ENCODE peak calls at places on chromosomes 7 and 10, in eight cellular contexts. One of them, this sample, is unnamed.

GRCh38 chr7:130650616-130651015 is 17.9 kb downstream of the COPG2 start:
- DNase-seq in activated CD8-positive, alpha-beta T cell treated with anti-CD3 and anti-CD28 coated beads for 36 hours: no peak
- DNase-seq in hippocampal formation: no peak
- DNase-seq in Ammon's horn: no peak
- DNase-seq in WTC11: no peak
- DNase-seq in A172: no peak
- DNase-seq in GM19239: no peak
- DNase-seq in central memory CD4-positive, alpha-beta T cell: no peak
- DNase-seq in this sample: no peak

GRCh38 chr10:101106351-101106750 is 24.7 kb upstream of the TLX1 start:
- DNase-seq in GM19239: no peak
- DNase-seq in A172: no peak
- DNase-seq in central memory CD4-positive, alpha-beta T cell: no peak
- DNase-seq in Ammon's horn: no peak
- DNase-seq in WTC11: no peak
- DNase-seq in hippocampal formation: no peak
- DNase-seq in activated CD8-positive, alpha-beta T cell treated with anti-CD3 and anti-CD28 coated beads for 36 hours: no peak
- DNase-seq in this sample: no peak

GRCh38 chr7:85600425-85600824 is 413.6 kb upstream of the SEMA3D start:
- DNase-seq in Ammon's horn: no peak
- DNase-seq in A172: no peak
- DNase-seq in activated CD8-positive, alpha-beta T cell treated with anti-CD3 and anti-CD28 coated beads for 36 hours: no peak
- DNase-seq in hippocampal formation: no peak
- DNase-seq in central memory CD4-positive, alpha-beta T cell: no peak
- DNase-seq in WTC11: no peak
- DNase-seq in GM19239: no peak
- DNase-seq in this sample: no peak

GRCh38 chr10:72022228-72022627 is 58.0 kb downstream of the CHST3 start:
- DNase-seq in hippocampal formation: no peak
- DNase-seq in WTC11: no peak
- DNase-seq in GM19239: no peak
- DNase-seq in Ammon's horn: no peak
- DNase-seq in A172: no peak
- DNase-seq in central memory CD4-positive, alpha-beta T cell: no peak
- DNase-seq in activated CD8-positive, alpha-beta T cell treated with anti-CD3 and anti-CD28 coated beads for 36 hours: no peak
- DNase-seq in this sample: no peak

GRCh38 chr7:877312-878232 is 1.2 kb downstream of the GET4 start:
- DNase-seq in GM19239: no peak
- DNase-seq in hippocampal formation: no peak
- DNase-seq in Ammon's horn: no peak
- DNase-seq in activated CD8-positive, alpha-beta T cell treated with anti-CD3 and anti-CD28 coated beads for 36 hours: no peak
- DNase-seq in A172: no peak
- DNase-seq in WTC11: no peak
- DNase-seq in central memory CD4-positive, alpha-beta T cell: no peak
- DNase-seq in this sample: no peak

GRCh38 chr10:9302142-9302746 is 1247.8 kb downstream of the GATA3 start:
- DNase-seq in hippocampal formation: peak; percentile 63
- DNase-seq in central memory CD4-positive, alpha-beta T cell: peak; percentile 33
- DNase-seq in Ammon's horn: peak; percentile 69
- DNase-seq in WTC11: no peak
- DNase-seq in activated CD8-positive, alpha-beta T cell treated with anti-CD3 and anti-CD28 coated beads for 36 hours: peak; percentile 19
- DNase-seq in GM19239: no peak
- DNase-seq in A172: peak; percentile 46
- DNase-seq in this sample: peak; percentile 11

GRCh38 chr7:152966189-152966588 is 206.6 kb downstream of the ACTR3B start:
- DNase-seq in central memory CD4-positive, alpha-beta T cell: no peak
- DNase-seq in A172: no peak
- DNase-seq in hippocampal formation: no peak
- DNase-seq in WTC11: no peak
- DNase-seq in GM19239: no peak
- DNase-seq in activated CD8-positive, alpha-beta T cell treated with anti-CD3 and anti-CD28 coated beads for 36 hours: no peak
- DNase-seq in Ammon's horn: no peak
- DNase-seq in this sample: no peak

GRCh38 chr10:29621161-29621560 is 13.6 kb downstream of the SVIL start:
- DNase-seq in A172: peak; percentile 62
- DNase-seq in central memory CD4-positive, alpha-beta T cell: no peak
- DNase-seq in WTC11: peak; percentile 49
- DNase-seq in Ammon's horn: no peak
- DNase-seq in activated CD8-positive, alpha-beta T cell treated with anti-CD3 and anti-CD28 coated beads for 36 hours: no peak
- DNase-seq in hippocampal formation: no peak
- DNase-seq in GM19239: no peak
- DNase-seq in this sample: peak; percentile 59

GRCh38 chr10:101089520-101090299 is 27.9 kb downstream of the KAZALD1 start:
- DNase-seq in hippocampal formation: no peak
- DNase-seq in GM19239: no peak
- DNase-seq in activated CD8-positive, alpha-beta T cell treated with anti-CD3 and anti-CD28 coated beads for 36 hours: no peak
- DNase-seq in WTC11: no peak
- DNase-seq in central memory CD4-positive, alpha-beta T cell: no peak
- DNase-seq in A172: no peak
- DNase-seq in Ammon's horn: no peak
- DNase-seq in this sample: no peak

GRCh38 chr7:116273918-116274301 is 63.6 kb downstream of the TES start:
- DNase-seq in Ammon's horn: no peak
- DNase-seq in GM19239: no peak
- DNase-seq in A172: no peak
- DNase-seq in activated CD8-positive, alpha-beta T cell treated with anti-CD3 and anti-CD28 coated beads for 36 hours: no peak
- DNase-seq in WTC11: no peak
- DNase-seq in hippocampal formation: no peak
- DNase-seq in central memory CD4-positive, alpha-beta T cell: no peak
- DNase-seq in this sample: no peak

GRCh38 chr10:31419394-31420063 is 100.5 kb downstream of the ZEB1 start:
- DNase-seq in central memory CD4-positive, alpha-beta T cell: no peak
- DNase-seq in hippocampal formation: no peak
- DNase-seq in Ammon's horn: peak; percentile 29
- DNase-seq in GM19239: no peak
- DNase-seq in WTC11: no peak
- DNase-seq in A172: peak; percentile 18
- DNase-seq in activated CD8-positive, alpha-beta T cell treated with anti-CD3 and anti-CD28 coated beads for 36 hours: peak; percentile 24
- DNase-seq in this sample: no peak

GRCh38 chr10:48209246-48209645 is 65.2 kb downstream of the FRMPD2 start:
- DNase-seq in WTC11: no peak
- DNase-seq in central memory CD4-positive, alpha-beta T cell: no peak
- DNase-seq in A172: no peak
- DNase-seq in Ammon's horn: no peak
- DNase-seq in activated CD8-positive, alpha-beta T cell treated with anti-CD3 and anti-CD28 coated beads for 36 hours: no peak
- DNase-seq in GM19239: no peak
- DNase-seq in hippocampal formation: no peak
- DNase-seq in this sample: no peak

GRCh38 chr10:75613685-75614587 is 182.5 kb downstream of the LRMDA start:
- DNase-seq in A172: no peak
- DNase-seq in GM19239: no peak
- DNase-seq in WTC11: no peak
- DNase-seq in central memory CD4-positive, alpha-beta T cell: no peak
- DNase-seq in hippocampal formation: peak; percentile 15
- DNase-seq in activated CD8-positive, alpha-beta T cell treated with anti-CD3 and anti-CD28 coated beads for 36 hours: no peak
- DNase-seq in Ammon's horn: peak; percentile 21
- DNase-seq in this sample: no peak

GRCh38 chr10:45160266-45160665 is 155.1 kb downstream of the OR13A1 start:
- DNase-seq in WTC11: no peak
- DNase-seq in GM19239: no peak
- DNase-seq in central memory CD4-positive, alpha-beta T cell: no peak
- DNase-seq in A172: peak; percentile 18
- DNase-seq in activated CD8-positive, alpha-beta T cell treated with anti-CD3 and anti-CD28 coated beads for 36 hours: no peak
- DNase-seq in Ammon's horn: no peak
- DNase-seq in hippocampal formation: no peak
- DNase-seq in this sample: no peak

GRCh38 chr7:962401-963081 is 8.1 kb upstream of the ADAP1 start:
- DNase-seq in hippocampal formation: no peak
- DNase-seq in Ammon's horn: no peak
- DNase-seq in GM19239: no peak
- DNase-seq in A172: no peak
- DNase-seq in activated CD8-positive, alpha-beta T cell treated with anti-CD3 and anti-CD28 coated beads for 36 hours: no peak
- DNase-seq in central memory CD4-positive, alpha-beta T cell: no peak
- DNase-seq in WTC11: no peak
- DNase-seq in this sample: no peak

GRCh38 chr7:47008461-47008860 is 573.5 kb downstream of the TNS3 start:
- DNase-seq in hippocampal formation: no peak
- DNase-seq in Ammon's horn: no peak
- DNase-seq in WTC11: no peak
- DNase-seq in A172: no peak
- DNase-seq in central memory CD4-positive, alpha-beta T cell: no peak
- DNase-seq in GM19239: no peak
- DNase-seq in activated CD8-positive, alpha-beta T cell treated with anti-CD3 and anti-CD28 coated beads for 36 hours: no peak
- DNase-seq in this sample: no peak

GRCh38 chr7:108455524-108455832 is 758 bp downstream of the NRCAM start:
- DNase-seq in GM19239: peak; percentile 19
- DNase-seq in WTC11: no peak
- DNase-seq in central memory CD4-positive, alpha-beta T cell: no peak
- DNase-seq in A172: no peak
- DNase-seq in activated CD8-positive, alpha-beta T cell treated with anti-CD3 and anti-CD28 coated beads for 36 hours: peak; percentile 39
- DNase-seq in Ammon's horn: no peak
- DNase-seq in hippocampal formation: no peak
- DNase-seq in this sample: no peak

GRCh38 chr7:8620169-8620568 is 186.8 kb downstream of the NXPH1 start:
- DNase-seq in A172: no peak
- DNase-seq in central memory CD4-positive, alpha-beta T cell: no peak
- DNase-seq in GM19239: no peak
- DNase-seq in WTC11: no peak
- DNase-seq in activated CD8-positive, alpha-beta T cell treated with anti-CD3 and anti-CD28 coated beads for 36 hours: no peak
- DNase-seq in hippocampal formation: no peak
- DNase-seq in Ammon's horn: no peak
- DNase-seq in this sample: no peak

This sample was measured in hepatic stellate cell.